ENCODE peak calls at places on chromosomes 16 and 17, in seven cellular contexts. U is IMR-90, Q is NCI-H1930, H is mesenchymal stem cell, O is SW480, D is T-cell, R is NCI-H510A treated with DMSO at 0.1 percent for 48 hours. M is an unnamed sample.

GRCh38 chr17:41121742-41122141 is 2.2 kb downstream of the KRTAP4-12 start:
- DNase-seq in U (no peak), Q (no peak), H (no peak), O (no peak), D (no peak), R (no peak), M (no peak)

GRCh38 chr17:75844530-75845057 is 390 bp upstream of the UNC13D start:
- DNase-seq in U (no peak), Q (no peak), H (no peak), O (peak), D (no peak), R (no peak), M (peak)

GRCh38 chr16:49630783-49631182 is 225.1 kb downstream of the ZNF423 start:
- DNase-seq in U (no peak), Q (no peak), H (no peak), O (no peak), D (no peak), R (no peak), M (no peak)

GRCh38 chr16:87860553-87861299 is 8.6 kb downstream of the SLC7A5 start:
- DNase-seq in U (peak), Q (no peak), H (peak), O (no peak), D (no peak), R (no peak), M (peak)

GRCh38 chr17:61309857-61310256 is 89.8 kb upstream of the TBX2 start:
- DNase-seq in U (peak), Q (no peak), H (peak), O (no peak), D (no peak), R (no peak), M (peak)

GRCh38 chr16:3182608-3183444 is 5.2 kb upstream of the OR1F1 start:
- DNase-seq in U (peak), Q (peak), H (peak), O (peak), D (peak), R (peak), M (peak)

GRCh38 chr17:59165933-59166342 is 10.4 kb downstream of the PRR11 start:
- DNase-seq in U (peak), Q (no peak), H (peak), O (peak), D (peak), R (peak), M (peak)

GRCh38 chr16:27441998-27442397 is 40.0 kb downstream of the IL21R start:
- DNase-seq in U (no peak), Q (no peak), H (no peak), O (no peak), D (no peak), R (no peak), M (no peak)

GRCh38 chr16:89971495-89972243 is 23.1 kb downstream of the DEF8 start:
- DNase-seq in U (no peak), Q (no peak), H (no peak), O (no peak), D (no peak), R (no peak), M (peak)

GRCh38 chr17:40174528-40174927 is 2.7 kb upstream of the RAPGEFL1 start:
- DNase-seq in U (no peak), Q (no peak), H (no peak), O (no peak), D (no peak), R (no peak), M (no peak)

GRCh38 chr16:51939371-51940005 is 607.5 kb downstream of the TOX3 start:
- DNase-seq in U (no peak), Q (peak), H (no peak), O (no peak), D (no peak), R (no peak), M (no peak)

GRCh38 chr17:18141210-18141803 is 32.8 kb downstream of the MYO15A start:
- DNase-seq in U (peak), Q (peak), H (peak), O (peak), D (no peak), R (peak), M (peak)

GRCh38 chr17:32445976-32446375 is 1.7 kb downstream of the PSMD11 start:
- DNase-seq in U (peak), Q (no peak), H (peak), O (no peak), D (no peak), R (no peak), M (peak)

GRCh38 chr16:16182918-16183317 is 40.4 kb downstream of the ABCC6 start:
- DNase-seq in U (no peak), Q (no peak), H (no peak), O (no peak), D (no peak), R (no peak), M (no peak)

GRCh38 chr16:1458336-1458976 is 14.1 kb upstream of the CCDC154 start:
- DNase-seq in U (peak), Q (no peak), H (no peak), O (no peak), D (no peak), R (no peak), M (peak)

GRCh38 chr17:64502021-64502420 is 4.1 kb downstream of the DDX5 start:
- DNase-seq in U (no peak), Q (no peak), H (no peak), O (no peak), D (no peak), R (no peak), M (no peak)

GRCh38 chr17:4004517-4005295 is 40.5 kb upstream of the ATP2A3 start:
- DNase-seq in U (no peak), Q (peak), H (peak), O (no peak), D (peak), R (peak), M (peak)

GRCh38 chr17:3497101-3497500 is 21.3 kb downstream of the ASPA start:
- DNase-seq in U (no peak), Q (no peak), H (no peak), O (no peak), D (no peak), R (no peak), M (no peak)

GRCh38 chr17:31293586-31293985 is 3.5 kb downstream of the OMG start:
- DNase-seq in U (no peak), Q (no peak), H (no peak), O (no peak), D (no peak), R (no peak), M (no peak)

GRCh38 chr17:15257316-15257925 is 7.7 kb downstream of the PMP22 start:
- DNase-seq in U (peak), Q (peak), H (peak), O (peak), D (peak), R (peak), M (peak)

GRCh38 chr17:29113334-29113733 is 66.9 kb downstream of the MYO18A start:
- DNase-seq in U (no peak), Q (no peak), H (no peak), O (no peak), D (no peak), R (no peak), M (no peak)

GRCh38 chr16:30354423-30355143 is 525 bp downstream of the CD2BP2 start:
- DNase-seq in U (peak), Q (no peak), H (peak), O (no peak), D (no peak), R (no peak), M (no peak)

M was measured in amniotic epithelial cell.